ENCODE peak calls at places on chromosome 18, in seven cellular contexts. H is K562, I is pancreas, B is prostate gland, S is fibroblast of lung, V is BJ, L is BE2C. F is an unnamed sample.
A peak's percentile ranks its signal among the peaks of the same experiment; 100 is the strongest.

GRCh38 chr18:28079883-28080282 is 97.0 kb downstream of the CDH2 start:
- DNase-seq in L (no peak), S (no peak), B (no peak), V (no peak), H (no peak), I (no peak), F (no peak)

GRCh38 chr18:50956116-50956515 is 11.7 kb upstream of the ELAC1 start:
- DNase-seq in I (no peak), S (no peak), L (no peak), H (no peak), V (no peak), B (no peak), F (no peak)

GRCh38 chr18:35750929-35751328 is 169.4 kb downstream of the GALNT1 start:
- DNase-seq in S (no peak), I (no peak), V (no peak), H (no peak), B (no peak), L (no peak), F (no peak)

GRCh38 chr18:45954070-45954712 is 12.9 kb downstream of the EPG5 start:
- DNase-seq in B (no peak), L (no peak), I (no peak), V (peak; percentile 79), S (peak; percentile 87), H (no peak), F (no peak)

GRCh38 chr18:55494899-55495298 is 93.1 kb downstream of the TCF4 start:
- DNase-seq in B (no peak), I (no peak), V (no peak), L (no peak), S (no peak), H (no peak), F (no peak)

GRCh38 chr18:76524900-76525698 is 30.1 kb upstream of the ZNF516 start:
- DNase-seq in S (peak; percentile 85), H (no peak), B (no peak), I (peak; percentile 45), L (no peak), V (no peak), F (peak; percentile 13)

GRCh38 chr18:51051105-51051712 is 21.2 kb downstream of the SMAD4 start:
- DNase-seq in I (no peak), B (peak; percentile 26), V (no peak), S (peak; percentile 73), H (peak; percentile 12), L (no peak), F (no peak)

GRCh38 chr18:50870138-50870845 is 8.6 kb upstream of the ME2 start:
- DNase-seq in I (no peak), B (peak; percentile 63), H (no peak), L (no peak), V (peak; percentile 13), S (peak; percentile 46), F (peak; percentile 26)

GRCh38 chr18:30920757-30921156 is 121.8 kb downstream of the DSC3 start:
- DNase-seq in H (no peak), I (no peak), S (no peak), L (no peak), V (no peak), B (no peak), F (no peak)

GRCh38 chr18:28854964-28855363 is 678.0 kb upstream of the CDH2 start:
- DNase-seq in V (no peak), H (no peak), S (no peak), I (no peak), B (no peak), L (no peak), F (no peak)

GRCh38 chr18:70337139-70337972 is 48.5 kb downstream of the SOCS6 start:
- DNase-seq in L (peak; percentile 21), B (no peak), S (peak; percentile 88), H (peak; percentile 63), I (no peak), V (peak; percentile 73), F (peak; percentile 32)

GRCh38 chr18:25261768-25262167 is 90.2 kb downstream of the ZNF521 start:
- DNase-seq in V (no peak), S (no peak), B (no peak), H (no peak), L (no peak), I (no peak), F (no peak)

GRCh38 chr18:6001867-6002266 is 106.5 kb upstream of the TMEM200C start:
- DNase-seq in H (no peak), S (peak; percentile 24), I (no peak), L (no peak), B (no peak), V (no peak), F (no peak)

GRCh38 chr18:48529796-48530195 is 9.0 kb upstream of the CTIF start:
- DNase-seq in S (peak; percentile 45), V (no peak), L (no peak), B (no peak), I (no peak), H (no peak), F (no peak)

GRCh38 chr18:8424481-8424880 is 184.8 kb upstream of the RAB12 start:
- DNase-seq in H (no peak), B (no peak), S (no peak), L (peak; percentile 43), V (no peak), I (no peak), F (no peak)

GRCh38 chr18:69127844-69128486 is 272.7 kb upstream of the DOK6 start:
- DNase-seq in S (peak; percentile 11), H (no peak), I (no peak), B (no peak), V (no peak), L (no peak), F (no peak)

GRCh38 chr18:22167091-22167470 is 2.3 kb upstream of the GATA6 start:
- DNase-seq in S (no peak), H (no peak), L (no peak), B (no peak), I (no peak), V (no peak), F (no peak)

GRCh38 chr18:70072678-70073077 is 125.0 kb upstream of the CD226 start:
- DNase-seq in L (no peak), V (no peak), I (no peak), S (peak; percentile 61), H (no peak), B (no peak), F (no peak)

DNA sequence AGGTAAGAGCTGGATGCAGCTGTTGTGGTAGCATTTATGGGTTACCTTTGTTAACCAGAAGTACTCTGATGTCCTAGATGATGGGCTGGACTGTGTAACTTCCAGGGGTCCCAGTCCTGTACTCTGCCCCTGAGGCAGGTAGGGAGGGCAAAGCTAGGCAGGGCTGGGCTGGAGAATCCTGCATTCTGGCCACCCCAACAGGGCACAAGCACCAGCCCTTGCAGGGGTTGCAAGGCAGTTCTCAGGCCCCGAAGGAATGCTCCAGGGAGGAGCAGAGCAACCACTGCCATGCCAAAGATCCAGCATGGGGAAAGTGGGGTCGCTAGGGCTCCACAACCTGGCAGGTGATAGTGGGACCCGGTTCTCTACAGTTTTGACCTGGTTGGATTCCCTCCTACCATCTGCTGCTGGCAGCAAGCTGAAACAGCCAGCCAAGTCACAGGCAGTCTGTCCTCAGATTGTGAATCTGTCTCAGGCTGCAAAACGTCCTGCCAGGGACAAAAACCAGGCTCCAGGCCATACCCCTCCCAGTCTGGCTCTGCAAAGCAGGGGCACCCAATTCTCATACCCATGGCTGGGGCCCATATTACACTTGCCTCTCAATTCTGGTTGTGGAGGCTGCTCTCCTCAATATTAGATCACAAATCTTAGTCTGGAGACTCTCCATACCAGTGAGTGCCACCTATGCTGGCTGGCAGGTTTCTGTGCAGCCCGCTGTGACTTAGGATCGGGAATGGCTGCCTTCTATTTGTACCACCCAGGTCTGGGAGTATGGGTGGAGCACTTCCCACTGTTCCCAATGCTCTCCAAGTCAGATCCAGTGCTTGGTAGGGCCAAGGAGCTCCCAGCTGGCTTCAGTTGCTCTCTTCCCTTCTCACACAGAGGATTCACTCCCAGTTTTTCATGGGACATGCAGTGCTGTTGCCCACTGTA is 61.1 kb downstream of the SMCHD1 start:
- DNase-seq in B (no peak), V (no peak), L (no peak), H (no peak), I (no peak), S (no peak), F (no peak)
- H3K36me3 ChIP-seq in B (no peaks in the 10 kb centered on the region), V (peaks cover 2% of the 10 kb centered on the region), L (no peaks in the 10 kb centered on the region), H (peaks cover 90% of the 10 kb centered on the region), I (peaks cover 43% of the 10 kb centered on the region), S (peaks cover 6% of the 10 kb centered on the region), F (no peaks in the 10 kb centered on the region)

GRCh38 chr18:3251249-3251962 is 3.8 kb downstream of the MYL12A start:
- DNase-seq in V (no peak), S (no peak), H (no peak), I (no peak), B (no peak), L (no peak), F (no peak)
- H3K4me3 ChIP-seq in V (no peak overlapping the region), S (no peak overlapping the region), H (no peak overlapping the region), I (no peak overlapping the region), B (no peak overlapping the region), L (no peak overlapping the region), F (no peak overlapping the region)

GRCh38 chr18:58308463-58308862 is 264.4 kb downstream of the NEDD4L start:
- DNase-seq in H (no peak), V (no peak), I (no peak), L (no peak), S (no peak), B (no peak), F (no peak)
- H3K27me3 ChIP-seq in H (no peaks in the 10 kb centered on the region), V (peaks cover 3% of the 10 kb centered on the region), I (no peaks in the 10 kb centered on the region), L (no peaks in the 10 kb centered on the region), S (no peaks in the 10 kb centered on the region), B (no peaks in the 10 kb centered on the region), F (no peaks in the 10 kb centered on the region)

GRCh38 chr18:23521907-23522306 is 18.6 kb downstream of the RMC1 start:
- DNase-seq in L (no peak), I (no peak), B (no peak), S (no peak), H (no peak), V (no peak), F (no peak)
- H3K36me3 ChIP-seq in L (no peaks in the 10 kb centered on the region), I (peaks cover 66% of the 10 kb centered on the region), B (peaks cover 9% of the 10 kb centered on the region), S (peaks cover 21% of the 10 kb centered on the region), H (peaks cover 84% of the 10 kb centered on the region), V (peaks cover 20% of the 10 kb centered on the region), F (peaks cover 75% of the 10 kb centered on the region)

DNA sequence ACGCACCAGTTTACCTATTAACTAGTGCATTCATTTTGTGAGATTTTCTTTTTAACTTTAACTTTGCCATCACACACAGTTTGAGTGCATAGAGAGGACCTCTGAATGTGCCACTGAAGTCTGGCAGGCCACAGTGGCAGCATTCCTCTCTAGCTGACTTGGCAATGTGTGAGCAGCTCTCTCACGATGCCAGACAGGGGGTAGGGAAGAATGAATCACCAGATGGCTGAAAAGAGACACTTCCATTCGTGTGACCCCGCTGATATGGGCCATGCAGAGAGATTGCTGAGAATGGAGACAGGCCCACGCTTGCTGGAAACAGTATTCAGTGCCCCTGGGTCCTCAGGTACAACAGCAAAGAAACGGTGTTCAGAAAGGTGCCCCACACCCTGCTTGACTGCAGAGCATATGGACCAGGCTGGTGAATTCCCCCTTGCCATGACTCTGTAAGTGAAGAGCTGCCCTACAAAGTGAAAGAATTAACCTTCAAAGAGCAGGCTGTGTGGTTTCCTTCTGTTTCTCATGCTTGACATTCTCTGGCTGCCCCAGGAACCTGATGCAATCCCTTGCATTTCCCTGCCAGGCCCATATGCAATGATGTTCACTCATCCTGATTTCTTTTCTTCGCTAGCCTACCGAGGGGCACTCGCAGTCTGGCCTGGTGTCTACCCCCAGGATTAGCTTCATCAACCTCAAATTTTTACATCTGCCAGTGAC is 236.1 kb downstream of the CDH20 start:
- DNase-seq in B (no peak), I (no peak), H (no peak), V (peak; percentile 33), S (peak; percentile 76), L (no peak), F (no peak)
- H3K4me3 ChIP-seq in B (no peak overlapping the region), I (no peak overlapping the region), H (no peak overlapping the region), V (no peak overlapping the region), S (no peak overlapping the region), L (no peak overlapping the region), F (no peak overlapping the region)